ENCODE peak calls at places on chromosome X, in ten cellular contexts. One of them, this sample, is unnamed. For H3K36me3, the result is how much of the 10 kb centered on the place peaks cover.

GRCh38 chrX:48958635-48959094 is 1.3 kb upstream of the OTUD5 start:
- DNase-seq in WERI-Rb-1: peak
- DNase-seq in aorta: peak
- DNase-seq in neuronal stem cell: no peak
- DNase-seq in vagina: no peak
- DNase-seq in colonic mucosa: peak
- DNase-seq in mesenchymal stem cell: peak
- DNase-seq in RWPE2: no peak
- DNase-seq in GM23248: peak
- DNase-seq in sigmoid colon: peak
- DNase-seq in this sample: no peak

GRCh38 chrX:49106930-49107329 is 16.6 kb downstream of the GPKOW start:
- DNase-seq in mesenchymal stem cell: peak
- DNase-seq in colonic mucosa: no peak
- DNase-seq in vagina: no peak
- DNase-seq in GM23248: peak
- DNase-seq in sigmoid colon: no peak
- DNase-seq in aorta: no peak
- DNase-seq in WERI-Rb-1: peak
- DNase-seq in neuronal stem cell: no peak
- DNase-seq in RWPE2: no peak
- DNase-seq in this sample: no peak

GRCh38 chrX:130002541-130002940 is 20.1 kb downstream of the BCORL1 start:
- DNase-seq in WERI-Rb-1: no peak
- DNase-seq in colonic mucosa: no peak
- DNase-seq in neuronal stem cell: no peak
- DNase-seq in vagina: no peak
- DNase-seq in aorta: peak
- DNase-seq in RWPE2: no peak
- DNase-seq in mesenchymal stem cell: no peak
- DNase-seq in sigmoid colon: no peak
- DNase-seq in GM23248: no peak
- DNase-seq in this sample: no peak

GRCh38 chrX:141673946-141674345 is 24.6 kb downstream of the SPANXD start:
- DNase-seq in aorta: no peak
- DNase-seq in vagina: no peak
- DNase-seq in RWPE2: no peak
- DNase-seq in sigmoid colon: no peak
- DNase-seq in WERI-Rb-1: no peak
- DNase-seq in mesenchymal stem cell: no peak
- DNase-seq in colonic mucosa: no peak
- DNase-seq in neuronal stem cell: no peak
- DNase-seq in GM23248: no peak
- DNase-seq in this sample: no peak

GRCh38 chrX:147180886-147181285 is 366.3 kb upstream of the CXorf51A start:
- DNase-seq in GM23248: no peak
- DNase-seq in sigmoid colon: no peak
- DNase-seq in neuronal stem cell: no peak
- DNase-seq in vagina: no peak
- DNase-seq in RWPE2: no peak
- DNase-seq in colonic mucosa: no peak
- DNase-seq in WERI-Rb-1: no peak
- DNase-seq in mesenchymal stem cell: no peak
- DNase-seq in aorta: no peak
- DNase-seq in this sample: no peak

GRCh38 chrX:150371877-150372276 is 8.8 kb downstream of the MAMLD1 start:
- DNase-seq in RWPE2: no peak
- DNase-seq in neuronal stem cell: no peak
- DNase-seq in aorta: no peak
- DNase-seq in vagina: no peak
- DNase-seq in GM23248: no peak
- DNase-seq in mesenchymal stem cell: no peak
- DNase-seq in colonic mucosa: no peak
- DNase-seq in WERI-Rb-1: no peak
- DNase-seq in sigmoid colon: no peak
- DNase-seq in this sample: no peak

GRCh38 chrX:135740683-135741149 is 27.3 kb downstream of the CT45A3 start:
- DNase-seq in WERI-Rb-1: peak
- DNase-seq in vagina: no peak
- DNase-seq in aorta: peak
- DNase-seq in neuronal stem cell: no peak
- DNase-seq in mesenchymal stem cell: no peak
- DNase-seq in sigmoid colon: no peak
- DNase-seq in GM23248: peak
- DNase-seq in RWPE2: no peak
- DNase-seq in colonic mucosa: peak
- DNase-seq in this sample: no peak

GRCh38 chrX:76148753-76149152 is 24.1 kb upstream of the PBDC1 start:
- DNase-seq in WERI-Rb-1: peak
- DNase-seq in GM23248: peak
- DNase-seq in neuronal stem cell: no peak
- DNase-seq in sigmoid colon: peak
- DNase-seq in mesenchymal stem cell: peak
- DNase-seq in vagina: no peak
- DNase-seq in RWPE2: no peak
- DNase-seq in aorta: peak
- DNase-seq in colonic mucosa: peak
- DNase-seq in this sample: no peak

GRCh38 chrX:151983186-151983585 is 8.7 kb upstream of the GABRE start:
- DNase-seq in GM23248: peak
- DNase-seq in aorta: no peak
- DNase-seq in neuronal stem cell: no peak
- DNase-seq in sigmoid colon: no peak
- DNase-seq in colonic mucosa: no peak
- DNase-seq in RWPE2: no peak
- DNase-seq in vagina: no peak
- DNase-seq in mesenchymal stem cell: peak
- DNase-seq in WERI-Rb-1: no peak
- DNase-seq in this sample: no peak

GRCh38 chrX:151981129-151981528 is 6.7 kb upstream of the GABRE start:
- DNase-seq in WERI-Rb-1: no peak
- DNase-seq in vagina: no peak
- DNase-seq in colonic mucosa: no peak
- DNase-seq in GM23248: peak
- DNase-seq in RWPE2: no peak
- DNase-seq in sigmoid colon: no peak
- DNase-seq in aorta: no peak
- DNase-seq in neuronal stem cell: no peak
- DNase-seq in mesenchymal stem cell: peak
- DNase-seq in this sample: no peak

GRCh38 chrX:151984328-151984727 is 9.9 kb upstream of the GABRE start:
- DNase-seq in aorta: no peak
- DNase-seq in vagina: no peak
- DNase-seq in neuronal stem cell: no peak
- DNase-seq in WERI-Rb-1: no peak
- DNase-seq in GM23248: peak
- DNase-seq in sigmoid colon: no peak
- DNase-seq in RWPE2: no peak
- DNase-seq in mesenchymal stem cell: peak
- DNase-seq in colonic mucosa: no peak
- DNase-seq in this sample: no peak

GRCh38 chrX:151984891-151985290 is 10.4 kb upstream of the GABRE start:
- DNase-seq in WERI-Rb-1: no peak
- DNase-seq in RWPE2: no peak
- DNase-seq in sigmoid colon: no peak
- DNase-seq in colonic mucosa: no peak
- DNase-seq in vagina: no peak
- DNase-seq in aorta: no peak
- DNase-seq in mesenchymal stem cell: no peak
- DNase-seq in neuronal stem cell: no peak
- DNase-seq in GM23248: peak
- DNase-seq in this sample: no peak

DNA sequence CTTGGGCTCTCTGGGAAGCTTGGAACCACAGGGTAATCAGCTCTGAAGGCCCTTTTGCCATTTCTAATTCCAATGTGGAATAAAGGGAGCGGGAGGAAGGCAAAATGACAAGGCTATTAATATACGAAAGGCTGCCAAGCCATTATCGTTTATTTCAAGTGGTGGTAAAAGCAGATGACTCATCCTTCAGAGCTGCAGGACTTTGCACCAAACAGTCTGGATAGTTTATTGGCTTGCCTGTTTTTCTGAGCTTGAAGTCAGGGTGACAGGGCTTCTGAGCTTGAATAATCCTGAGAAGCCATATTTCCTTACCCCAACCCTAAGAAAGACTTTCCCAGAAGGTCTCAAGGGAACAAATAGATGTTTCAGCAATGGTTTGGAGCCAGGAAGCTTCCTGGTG is 7.7 kb upstream of the GABRE start:
- DNase-seq in mesenchymal stem cell: peak
- DNase-seq in sigmoid colon: no peak
- DNase-seq in RWPE2: no peak
- DNase-seq in GM23248: peak
- DNase-seq in vagina: no peak
- DNase-seq in WERI-Rb-1: no peak
- DNase-seq in colonic mucosa: peak
- DNase-seq in neuronal stem cell: no peak
- DNase-seq in aorta: no peak
- DNase-seq in this sample: no peak
- H3K27ac ChIP-seq in mesenchymal stem cell: peak
- H3K27ac ChIP-seq in sigmoid colon: no peak
- H3K27ac ChIP-seq in RWPE2: peak
- H3K27ac ChIP-seq in GM23248: peak
- H3K27ac ChIP-seq in vagina: peak
- H3K27ac ChIP-seq in WERI-Rb-1: no peak
- H3K27ac ChIP-seq in colonic mucosa: peak
- H3K27ac ChIP-seq in neuronal stem cell: no peak
- H3K27ac ChIP-seq in aorta: no peak
- H3K27ac ChIP-seq in this sample: no peak

DNA sequence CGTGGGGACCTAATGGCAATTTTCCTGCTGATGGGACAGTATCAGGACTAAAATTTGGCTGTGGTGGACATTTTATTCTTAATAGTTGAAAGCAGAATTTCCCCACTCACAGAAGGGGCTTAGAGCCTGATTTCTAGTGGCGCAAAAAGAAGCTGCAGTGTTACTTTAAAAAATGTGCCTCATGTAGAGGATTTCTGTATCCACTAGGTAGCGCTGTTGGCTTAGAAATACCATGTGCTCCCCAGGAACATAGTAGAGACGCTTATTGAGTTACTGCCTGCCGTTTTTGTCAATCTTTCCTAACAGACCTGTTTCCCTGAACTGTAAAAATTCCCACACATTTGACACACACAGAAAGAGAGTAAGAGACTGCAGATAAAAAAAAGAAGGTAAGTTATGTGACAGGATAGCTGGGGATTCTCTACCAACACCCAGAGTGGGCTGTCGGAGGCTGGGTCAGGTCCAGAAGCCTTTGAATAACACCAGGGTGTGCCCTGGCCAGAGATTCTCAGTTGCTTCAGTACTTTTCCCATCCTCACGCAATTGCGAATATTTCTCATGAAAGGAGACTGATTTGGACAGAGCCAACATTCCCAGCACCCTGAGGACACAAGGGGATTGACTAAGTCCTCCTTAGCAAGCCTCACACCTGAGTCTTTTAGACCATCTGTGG is 88.4 kb downstream of the ZXDA start:
- DNase-seq in GM23248: peak
- DNase-seq in neuronal stem cell: peak
- DNase-seq in RWPE2: no peak
- DNase-seq in aorta: no peak
- DNase-seq in vagina: no peak
- DNase-seq in colonic mucosa: peak
- DNase-seq in sigmoid colon: no peak
- DNase-seq in WERI-Rb-1: peak
- DNase-seq in mesenchymal stem cell: no peak
- DNase-seq in this sample: peak
- H3K4me3 ChIP-seq in GM23248: peak
- H3K4me3 ChIP-seq in neuronal stem cell: no peak
- H3K4me3 ChIP-seq in RWPE2: no peak
- H3K4me3 ChIP-seq in aorta: peak
- H3K4me3 ChIP-seq in vagina: no peak
- H3K4me3 ChIP-seq in colonic mucosa: no peak
- H3K4me3 ChIP-seq in sigmoid colon: no peak
- H3K4me3 ChIP-seq in WERI-Rb-1: no peak
- H3K4me3 ChIP-seq in mesenchymal stem cell: no peak
- H3K4me3 ChIP-seq in this sample: no peak

GRCh38 chrX:153719238-153719637 is 4.9 kb downstream of the BCAP31 start:
- DNase-seq in sigmoid colon: no peak
- DNase-seq in neuronal stem cell: no peak
- DNase-seq in RWPE2: no peak
- DNase-seq in WERI-Rb-1: no peak
- DNase-seq in mesenchymal stem cell: no peak
- DNase-seq in GM23248: no peak
- DNase-seq in colonic mucosa: no peak
- DNase-seq in aorta: no peak
- DNase-seq in vagina: no peak
- DNase-seq in this sample: no peak

GRCh38 chrX:153717445-153717844 is 6.7 kb downstream of the BCAP31 start:
- DNase-seq in mesenchymal stem cell: no peak
- DNase-seq in aorta: no peak
- DNase-seq in neuronal stem cell: no peak
- DNase-seq in vagina: no peak
- DNase-seq in WERI-Rb-1: no peak
- DNase-seq in RWPE2: no peak
- DNase-seq in colonic mucosa: no peak
- DNase-seq in sigmoid colon: no peak
- DNase-seq in GM23248: no peak
- DNase-seq in this sample: no peak

GRCh38 chrX:153709726-153710674 is 14.2 kb downstream of the BCAP31 start:
- DNase-seq in sigmoid colon: no peak
- DNase-seq in mesenchymal stem cell: no peak
- DNase-seq in aorta: no peak
- DNase-seq in RWPE2: no peak
- DNase-seq in neuronal stem cell: no peak
- DNase-seq in vagina: no peak
- DNase-seq in colonic mucosa: no peak
- DNase-seq in GM23248: no peak
- DNase-seq in WERI-Rb-1: no peak
- DNase-seq in this sample: no peak

GRCh38 chrX:153719701-153720100 is 4.5 kb downstream of the BCAP31 start:
- DNase-seq in GM23248: no peak
- DNase-seq in WERI-Rb-1: no peak
- DNase-seq in vagina: no peak
- DNase-seq in aorta: no peak
- DNase-seq in mesenchymal stem cell: no peak
- DNase-seq in colonic mucosa: no peak
- DNase-seq in neuronal stem cell: no peak
- DNase-seq in RWPE2: no peak
- DNase-seq in sigmoid colon: no peak
- DNase-seq in this sample: no peak

DNA sequence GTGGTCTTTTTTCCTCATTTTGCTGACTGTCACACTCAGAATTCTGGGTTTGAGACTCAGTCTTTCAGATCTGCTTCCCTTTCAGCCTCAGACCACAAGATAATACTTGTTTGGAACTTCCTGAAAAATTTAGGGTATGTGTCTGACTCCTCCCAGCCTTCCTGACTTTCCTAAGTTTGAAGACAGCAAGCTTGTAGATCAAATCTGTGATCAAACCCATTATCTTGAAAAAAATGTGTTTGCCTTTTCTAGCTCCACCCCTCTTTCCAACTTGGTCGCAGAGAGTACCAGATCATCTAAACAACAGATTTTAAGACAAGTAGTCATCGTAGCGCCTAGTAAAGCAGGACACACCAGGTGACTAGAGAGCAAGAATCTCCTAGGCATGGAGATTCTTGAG is 9.9 kb downstream of the BCAP31 start:
- DNase-seq in RWPE2: no peak
- DNase-seq in aorta: no peak
- DNase-seq in colonic mucosa: no peak
- DNase-seq in neuronal stem cell: no peak
- DNase-seq in GM23248: no peak
- DNase-seq in mesenchymal stem cell: no peak
- DNase-seq in WERI-Rb-1: no peak
- DNase-seq in sigmoid colon: no peak
- DNase-seq in vagina: no peak
- DNase-seq in this sample: no peak
- H3K36me3 ChIP-seq in RWPE2: half or more
- H3K36me3 ChIP-seq in aorta: under half
- H3K36me3 ChIP-seq in colonic mucosa: under half
- H3K36me3 ChIP-seq in neuronal stem cell: half or more
- H3K36me3 ChIP-seq in GM23248: under half
- H3K36me3 ChIP-seq in mesenchymal stem cell: half or more
- H3K36me3 ChIP-seq in WERI-Rb-1: half or more
- H3K36me3 ChIP-seq in sigmoid colon: under half
- H3K36me3 ChIP-seq in vagina: under half
- H3K36me3 ChIP-seq in this sample: under half

GRCh38 chrX:56994375-56995270 is 718 bp downstream of the SPIN3 start:
- DNase-seq in WERI-Rb-1: no peak
- DNase-seq in GM23248: peak
- DNase-seq in colonic mucosa: no peak
- DNase-seq in mesenchymal stem cell: no peak
- DNase-seq in sigmoid colon: no peak
- DNase-seq in RWPE2: no peak
- DNase-seq in aorta: no peak
- DNase-seq in vagina: no peak
- DNase-seq in neuronal stem cell: no peak
- DNase-seq in this sample: no peak

GRCh38 chrX:56995271-56995994 is at the start of gene SPIN3:
- DNase-seq in aorta: peak
- DNase-seq in vagina: no peak
- DNase-seq in WERI-Rb-1: peak
- DNase-seq in mesenchymal stem cell: peak
- DNase-seq in colonic mucosa: peak
- DNase-seq in RWPE2: peak
- DNase-seq in neuronal stem cell: peak
- DNase-seq in GM23248: peak
- DNase-seq in sigmoid colon: peak
- DNase-seq in this sample: peak
- H3K27ac ChIP-seq in aorta: no peak
- H3K27ac ChIP-seq in vagina: peak
- H3K27ac ChIP-seq in WERI-Rb-1: peak
- H3K27ac ChIP-seq in mesenchymal stem cell: peak
- H3K27ac ChIP-seq in colonic mucosa: peak
- H3K27ac ChIP-seq in RWPE2: peak
- H3K27ac ChIP-seq in neuronal stem cell: peak
- H3K27ac ChIP-seq in GM23248: peak
- H3K27ac ChIP-seq in sigmoid colon: peak
- H3K27ac ChIP-seq in this sample: peak

This sample was measured in lung.